ENCODE peak calls at places on chromosomes 4 and X, in eight cellular contexts. One of them, this sample, is unnamed.

GRCh38 chr4:106038012-106038411 is 142.7 kb downstream of the NPNT start:
- DNase-seq in iPS-NIHi11: no peak
- DNase-seq in NCI-H2081: no peak
- DNase-seq in activated CD4-positive, alpha-beta memory T cell treated with anti-CD3 and anti-CD28 coated beads, Interleukin-2, amount 10 ng/mL, durations not matched to agents 7 days and 5 days: no peak
- DNase-seq in activated naive CD8-positive, alpha-beta T cell treated with anti-CD3 and anti-CD28 coated beads, Interleukin-2, amount 50 U/mL, for 24 hours: no peak
- DNase-seq in stimulated activated effector memory CD8-positive, alpha-beta T cell treated with anti-CD3 and anti-CD28 coated beads, Interleukin-12 subunit alpha, Interleukin-12 subunit beta, amount 100 ng/mL, for 72 hours: no peak
- DNase-seq in dermis blood vessel endothelial cell: no peak
- DNase-seq in CD8-positive, alpha-beta T cell: no peak
- DNase-seq in this sample: no peak

GRCh38 chr4:120156115-120156718 is 89.6 kb upstream of the MAD2L1 start:
- DNase-seq in iPS-NIHi11: peak
- DNase-seq in NCI-H2081: peak
- DNase-seq in activated CD4-positive, alpha-beta memory T cell treated with anti-CD3 and anti-CD28 coated beads, Interleukin-2, amount 10 ng/mL, durations not matched to agents 7 days and 5 days: no peak
- DNase-seq in activated naive CD8-positive, alpha-beta T cell treated with anti-CD3 and anti-CD28 coated beads, Interleukin-2, amount 50 U/mL, for 24 hours: peak
- DNase-seq in stimulated activated effector memory CD8-positive, alpha-beta T cell treated with anti-CD3 and anti-CD28 coated beads, Interleukin-12 subunit alpha, Interleukin-12 subunit beta, amount 100 ng/mL, for 72 hours: peak
- DNase-seq in dermis blood vessel endothelial cell: peak
- DNase-seq in CD8-positive, alpha-beta T cell: no peak
- DNase-seq in this sample: no peak

GRCh38 chr4:113452868-113453620 is 308.5 kb downstream of the CAMK2D start:
- DNase-seq in iPS-NIHi11: peak
- DNase-seq in NCI-H2081: no peak
- DNase-seq in activated CD4-positive, alpha-beta memory T cell treated with anti-CD3 and anti-CD28 coated beads, Interleukin-2, amount 10 ng/mL, durations not matched to agents 7 days and 5 days: no peak
- DNase-seq in activated naive CD8-positive, alpha-beta T cell treated with anti-CD3 and anti-CD28 coated beads, Interleukin-2, amount 50 U/mL, for 24 hours: no peak
- DNase-seq in stimulated activated effector memory CD8-positive, alpha-beta T cell treated with anti-CD3 and anti-CD28 coated beads, Interleukin-12 subunit alpha, Interleukin-12 subunit beta, amount 100 ng/mL, for 72 hours: no peak
- DNase-seq in dermis blood vessel endothelial cell: peak
- DNase-seq in CD8-positive, alpha-beta T cell: no peak
- DNase-seq in this sample: no peak

GRCh38 chrX:12563121-12563520 is 228.1 kb upstream of the PRPS2 start:
- DNase-seq in iPS-NIHi11: no peak
- DNase-seq in NCI-H2081: no peak
- DNase-seq in activated CD4-positive, alpha-beta memory T cell treated with anti-CD3 and anti-CD28 coated beads, Interleukin-2, amount 10 ng/mL, durations not matched to agents 7 days and 5 days: no peak
- DNase-seq in activated naive CD8-positive, alpha-beta T cell treated with anti-CD3 and anti-CD28 coated beads, Interleukin-2, amount 50 U/mL, for 24 hours: no peak
- DNase-seq in stimulated activated effector memory CD8-positive, alpha-beta T cell treated with anti-CD3 and anti-CD28 coated beads, Interleukin-12 subunit alpha, Interleukin-12 subunit beta, amount 100 ng/mL, for 72 hours: no peak
- DNase-seq in dermis blood vessel endothelial cell: no peak
- DNase-seq in CD8-positive, alpha-beta T cell: no peak
- DNase-seq in this sample: no peak

GRCh38 chrX:109714340-109714958 is 18.6 kb downstream of the ACSL4 start:
- DNase-seq in iPS-NIHi11: no peak
- DNase-seq in NCI-H2081: no peak
- DNase-seq in activated CD4-positive, alpha-beta memory T cell treated with anti-CD3 and anti-CD28 coated beads, Interleukin-2, amount 10 ng/mL, durations not matched to agents 7 days and 5 days: no peak
- DNase-seq in activated naive CD8-positive, alpha-beta T cell treated with anti-CD3 and anti-CD28 coated beads, Interleukin-2, amount 50 U/mL, for 24 hours: no peak
- DNase-seq in stimulated activated effector memory CD8-positive, alpha-beta T cell treated with anti-CD3 and anti-CD28 coated beads, Interleukin-12 subunit alpha, Interleukin-12 subunit beta, amount 100 ng/mL, for 72 hours: no peak
- DNase-seq in dermis blood vessel endothelial cell: peak
- DNase-seq in CD8-positive, alpha-beta T cell: no peak
- DNase-seq in this sample: no peak

GRCh38 chr4:8387615-8388266 is 52.8 kb downstream of the ACOX3 start:
- DNase-seq in iPS-NIHi11: no peak
- DNase-seq in NCI-H2081: no peak
- DNase-seq in activated CD4-positive, alpha-beta memory T cell treated with anti-CD3 and anti-CD28 coated beads, Interleukin-2, amount 10 ng/mL, durations not matched to agents 7 days and 5 days: no peak
- DNase-seq in activated naive CD8-positive, alpha-beta T cell treated with anti-CD3 and anti-CD28 coated beads, Interleukin-2, amount 50 U/mL, for 24 hours: no peak
- DNase-seq in stimulated activated effector memory CD8-positive, alpha-beta T cell treated with anti-CD3 and anti-CD28 coated beads, Interleukin-12 subunit alpha, Interleukin-12 subunit beta, amount 100 ng/mL, for 72 hours: no peak
- DNase-seq in dermis blood vessel endothelial cell: no peak
- DNase-seq in CD8-positive, alpha-beta T cell: no peak
- DNase-seq in this sample: no peak

GRCh38 chr4:87419578-87420249 is 2.7 kb upstream of the NUDT9 start:
- DNase-seq in iPS-NIHi11: no peak
- DNase-seq in NCI-H2081: no peak
- DNase-seq in activated CD4-positive, alpha-beta memory T cell treated with anti-CD3 and anti-CD28 coated beads, Interleukin-2, amount 10 ng/mL, durations not matched to agents 7 days and 5 days: no peak
- DNase-seq in activated naive CD8-positive, alpha-beta T cell treated with anti-CD3 and anti-CD28 coated beads, Interleukin-2, amount 50 U/mL, for 24 hours: no peak
- DNase-seq in stimulated activated effector memory CD8-positive, alpha-beta T cell treated with anti-CD3 and anti-CD28 coated beads, Interleukin-12 subunit alpha, Interleukin-12 subunit beta, amount 100 ng/mL, for 72 hours: no peak
- DNase-seq in dermis blood vessel endothelial cell: no peak
- DNase-seq in CD8-positive, alpha-beta T cell: no peak
- DNase-seq in this sample: no peak

GRCh38 chr4:7651461-7651921 is 216.8 kb upstream of the PSAPL1 start:
- DNase-seq in iPS-NIHi11: peak
- DNase-seq in NCI-H2081: no peak
- DNase-seq in activated CD4-positive, alpha-beta memory T cell treated with anti-CD3 and anti-CD28 coated beads, Interleukin-2, amount 10 ng/mL, durations not matched to agents 7 days and 5 days: no peak
- DNase-seq in activated naive CD8-positive, alpha-beta T cell treated with anti-CD3 and anti-CD28 coated beads, Interleukin-2, amount 50 U/mL, for 24 hours: no peak
- DNase-seq in stimulated activated effector memory CD8-positive, alpha-beta T cell treated with anti-CD3 and anti-CD28 coated beads, Interleukin-12 subunit alpha, Interleukin-12 subunit beta, amount 100 ng/mL, for 72 hours: no peak
- DNase-seq in dermis blood vessel endothelial cell: no peak
- DNase-seq in CD8-positive, alpha-beta T cell: no peak
- DNase-seq in this sample: no peak

GRCh38 chr4:76723916-76724315 is 174.0 kb downstream of the SOWAHB start:
- DNase-seq in iPS-NIHi11: no peak
- DNase-seq in NCI-H2081: no peak
- DNase-seq in activated CD4-positive, alpha-beta memory T cell treated with anti-CD3 and anti-CD28 coated beads, Interleukin-2, amount 10 ng/mL, durations not matched to agents 7 days and 5 days: no peak
- DNase-seq in activated naive CD8-positive, alpha-beta T cell treated with anti-CD3 and anti-CD28 coated beads, Interleukin-2, amount 50 U/mL, for 24 hours: no peak
- DNase-seq in stimulated activated effector memory CD8-positive, alpha-beta T cell treated with anti-CD3 and anti-CD28 coated beads, Interleukin-12 subunit alpha, Interleukin-12 subunit beta, amount 100 ng/mL, for 72 hours: no peak
- DNase-seq in dermis blood vessel endothelial cell: no peak
- DNase-seq in CD8-positive, alpha-beta T cell: no peak
- DNase-seq in this sample: no peak

GRCh38 chr4:48129307-48130014 is 4.6 kb downstream of the TXK start:
- DNase-seq in iPS-NIHi11: peak
- DNase-seq in NCI-H2081: no peak
- DNase-seq in activated CD4-positive, alpha-beta memory T cell treated with anti-CD3 and anti-CD28 coated beads, Interleukin-2, amount 10 ng/mL, durations not matched to agents 7 days and 5 days: peak
- DNase-seq in activated naive CD8-positive, alpha-beta T cell treated with anti-CD3 and anti-CD28 coated beads, Interleukin-2, amount 50 U/mL, for 24 hours: peak
- DNase-seq in stimulated activated effector memory CD8-positive, alpha-beta T cell treated with anti-CD3 and anti-CD28 coated beads, Interleukin-12 subunit alpha, Interleukin-12 subunit beta, amount 100 ng/mL, for 72 hours: no peak
- DNase-seq in dermis blood vessel endothelial cell: no peak
- DNase-seq in CD8-positive, alpha-beta T cell: no peak
- DNase-seq in this sample: no peak

This sample was measured in activated B cell treated with CpG ODN at 0.5 μM for 24 hours.